ENCODE peak calls at places on chromosomes 13 and 19, in nine cellular contexts. S is H7; D is NCI-H524; O is nephron progenitor cell; I is GOT3; K is activated CD4-positive, alpha-beta memory T cell treated with anti-CD3 and anti-CD28 coated beads, Interleukin-2, amount 10 ng/mL, durations not matched to agents 7 days and 5 days; R is AG10803; A is IMR-90; F is RWPE1. G is an unnamed sample.

GRCh38 chr19:48501446-48501960 is 10.1 kb downstream of the LMTK3 start:
- DNase-seq in S (peak), D (no peak), O (peak), I (no peak), K (peak), R (no peak), A (no peak), F (no peak), G (no peak)

GRCh38 chr19:21158523-21159135 is 16.8 kb downstream of the ZNF431 start:
- DNase-seq in S (no peak), D (no peak), O (no peak), I (no peak), K (no peak), R (peak), A (peak), F (no peak), G (no peak)

GRCh38 chr19:54517483-54517882 is 14.9 kb downstream of the LAIR2 start:
- DNase-seq in S (peak), D (no peak), O (peak), I (no peak), K (peak), R (peak), A (peak), F (peak), G (peak)

GRCh38 chr19:19461671-19462622 is 53.4 kb downstream of the TSSK6 start:
- DNase-seq in S (peak), D (peak), O (peak), I (no peak), K (no peak), R (no peak), A (no peak), F (no peak), G (peak)

GRCh38 chr13:33183431-33184130 is 102.0 kb downstream of the STARD13 start:
- DNase-seq in S (no peak), D (no peak), O (no peak), I (no peak), K (no peak), R (peak), A (peak), F (no peak), G (no peak)

GRCh38 chr19:55273978-55274707 is 5.8 kb downstream of the HSPBP1 start:
- DNase-seq in S (no peak), D (no peak), O (no peak), I (no peak), K (no peak), R (no peak), A (no peak), F (no peak), G (no peak)

GRCh38 chr13:99320693-99321481 is 13.7 kb upstream of the GPR183 start:
- DNase-seq in S (no peak), D (no peak), O (no peak), I (no peak), K (no peak), R (peak), A (peak), F (peak), G (no peak)

GRCh38 chr19:8526345-8527062 is 12.5 kb upstream of the ZNF414 start:
- DNase-seq in S (peak), D (peak), O (peak), I (peak), K (no peak), R (peak), A (peak), F (peak), G (peak)

GRCh38 chr19:16850133-16850532 is 20.9 kb downstream of the SIN3B start:
- DNase-seq in S (no peak), D (no peak), O (no peak), I (no peak), K (no peak), R (peak), A (peak), F (no peak), G (no peak)

G was measured in cardiac muscle cell.